ENCODE peak calls at places on chromosome 14, in five cellular contexts. T is GM23248, P is adipocyte, A is cardiac fibroblast, O is H1. Y is an unnamed sample.

GRCh38 chr14:78644824-78645559 is 474.8 kb downstream of the NRXN3 start:
- DNase-seq in T (no peak), P (no peak), A (no peak), O (no peak), Y (no peak)

GRCh38 chr14:34356267-34356660 is 105.8 kb downstream of the SPTSSA start:
- DNase-seq in T (peak), P (peak), A (peak), O (no peak), Y (no peak)

GRCh38 chr14:95891742-95892141 is 15.1 kb downstream of the TUNAR start:
- DNase-seq in T (peak), P (peak), A (peak), O (no peak), Y (no peak)

GRCh38 chr14:75469606-75470237 is 41.9 kb downstream of the JDP2 start:
- DNase-seq in T (peak), P (no peak), A (no peak), O (no peak), Y (no peak)

GRCh38 chr14:75521415-75522199 is 662 bp upstream of the BATF start:
- DNase-seq in T (no peak), P (no peak), A (no peak), O (no peak), Y (no peak)

GRCh38 chr14:36915089-36915488 is 253.4 kb downstream of the PAX9 start:
- DNase-seq in T (no peak), P (peak), A (no peak), O (no peak), Y (no peak)

GRCh38 chr14:103868242-103868897 is 21.0 kb upstream of the PPP1R13B start:
- DNase-seq in T (no peak), P (no peak), A (no peak), O (no peak), Y (no peak)

GRCh38 chr14:104977681-104978647 is at the start of gene AHNAK2:
- DNase-seq in T (peak), P (peak), A (peak), O (peak), Y (peak)

GRCh38 chr14:99540196-99541032 is 59.2 kb downstream of the CCNK start:
- DNase-seq in T (no peak), P (no peak), A (no peak), O (no peak), Y (no peak)
- H3K4me3 ChIP-seq in T (no peak), P (no peak), A (no peak), O (no peak), Y (no peak)

GRCh38 chr14:44612002-44612401 is 104.9 kb upstream of the FSCB start:
- DNase-seq in T (no peak), P (no peak), A (no peak), O (no peak), Y (no peak)

GRCh38 chr14:44607701-44608100 is 100.6 kb upstream of the FSCB start:
- DNase-seq in T (no peak), P (no peak), A (no peak), O (no peak), Y (no peak)

GRCh38 chr14:44606576-44606975 is 99.5 kb upstream of the FSCB start:
- DNase-seq in T (no peak), P (no peak), A (no peak), O (no peak), Y (no peak)

GRCh38 chr14:44613061-44613712 is 106.1 kb upstream of the FSCB start:
- DNase-seq in T (no peak), P (no peak), A (no peak), O (no peak), Y (no peak)

GRCh38 chr14:44609201-44609600 is 102.1 kb upstream of the FSCB start:
- DNase-seq in T (no peak), P (no peak), A (no peak), O (no peak), Y (no peak)
- H3K4me3 ChIP-seq in T (no peak), P (no peak), A (no peak), O (no peak), Y (no peak)

DNA sequence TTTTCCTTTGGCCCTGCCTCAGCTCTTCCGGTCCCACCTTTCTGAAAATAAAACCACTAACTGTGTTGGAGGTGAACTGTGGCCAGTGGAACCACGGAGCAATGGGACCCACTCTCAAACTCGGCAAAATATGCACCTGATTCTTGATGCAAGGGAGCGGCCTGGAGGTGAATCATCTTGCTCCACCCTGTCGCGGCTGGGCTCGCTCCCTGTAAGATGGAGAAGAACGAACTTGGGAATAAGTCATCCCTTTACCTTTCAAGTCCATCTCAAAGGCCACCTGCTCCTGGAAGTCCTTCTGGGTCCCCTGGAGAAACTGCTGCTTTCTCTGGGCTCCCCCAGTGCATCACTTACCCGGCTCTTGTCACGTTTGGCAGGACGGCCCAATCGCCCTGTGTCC is 309.9 kb downstream of the BCL11B start:
- DNase-seq in T (no peak), P (no peak), A (no peak), O (no peak), Y (no peak)
- H3K4me3 ChIP-seq in T (no peak), P (no peak), A (no peak), O (no peak), Y (no peak)

DNA sequence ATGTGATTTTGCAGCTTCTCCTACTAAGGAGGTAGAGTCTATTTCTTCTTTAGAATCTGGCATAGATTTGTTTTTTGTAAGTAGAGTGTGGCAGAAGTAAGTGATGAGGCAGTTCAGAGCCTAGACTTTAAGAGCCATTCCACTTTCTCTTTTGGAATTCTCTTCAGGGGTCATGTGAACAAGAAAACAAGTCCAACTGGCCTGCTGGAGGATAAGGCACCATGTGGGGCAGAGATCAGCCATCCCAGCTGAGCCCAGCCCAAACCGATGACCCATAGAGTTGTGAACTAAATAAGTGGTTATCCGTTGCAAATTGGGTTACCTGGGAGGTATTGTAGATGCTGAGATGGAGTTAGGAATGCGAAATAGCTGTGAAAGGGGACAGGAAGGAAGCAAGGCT is 60.3 kb upstream of the TBPL2 start:
- DNase-seq in T (no peak), P (no peak), A (no peak), O (no peak), Y (no peak)
- H3K4me3 ChIP-seq in T (no peak), P (no peak), A (no peak), O (no peak), Y (no peak)

DNA sequence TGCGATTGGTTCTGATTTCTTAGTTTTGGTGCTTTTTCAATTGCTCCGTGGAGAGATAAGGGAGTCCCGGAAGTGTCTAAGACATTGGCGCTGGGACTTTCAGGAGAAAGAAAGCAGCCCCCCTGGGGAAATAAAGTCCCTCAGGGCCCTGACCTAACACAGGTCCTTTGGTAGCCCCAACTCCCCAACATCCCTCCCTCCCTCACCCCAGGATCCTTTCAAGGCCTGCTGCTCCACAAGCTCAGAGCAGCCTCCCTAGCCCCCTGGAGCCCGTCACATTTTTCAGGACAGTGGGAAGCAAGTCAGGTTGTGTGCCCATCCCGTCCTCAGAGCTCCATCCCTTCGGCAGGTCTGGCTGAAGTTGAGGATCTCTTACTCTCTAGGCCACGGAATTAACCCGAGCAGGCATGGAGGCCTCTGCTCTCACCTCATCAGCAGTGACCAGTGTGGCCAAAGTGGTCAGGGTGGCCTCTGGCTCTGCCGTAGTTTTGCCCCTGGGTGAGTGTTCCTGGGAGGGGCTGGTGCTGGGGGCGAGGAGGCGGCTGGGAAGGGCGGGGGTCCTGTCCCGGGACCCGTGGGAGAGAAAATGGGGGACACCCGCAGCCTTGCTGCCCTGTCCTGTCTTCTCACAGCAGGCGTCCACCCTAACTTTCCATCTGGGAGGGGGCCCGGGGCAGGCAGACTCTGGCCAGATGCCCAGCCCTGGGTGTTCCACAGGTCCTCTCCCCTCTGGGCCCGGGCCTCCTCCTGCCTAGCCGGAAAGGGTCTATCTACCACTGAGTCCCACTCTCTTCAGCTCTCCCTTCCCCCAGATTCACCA is 950 bp downstream of the IFI27 start:
- DNase-seq in T (no peak), P (no peak), A (no peak), O (no peak), Y (no peak)
- H3K4me3 ChIP-seq in T (no peak), P (peak), A (peak), O (no peak), Y (peak)

DNA sequence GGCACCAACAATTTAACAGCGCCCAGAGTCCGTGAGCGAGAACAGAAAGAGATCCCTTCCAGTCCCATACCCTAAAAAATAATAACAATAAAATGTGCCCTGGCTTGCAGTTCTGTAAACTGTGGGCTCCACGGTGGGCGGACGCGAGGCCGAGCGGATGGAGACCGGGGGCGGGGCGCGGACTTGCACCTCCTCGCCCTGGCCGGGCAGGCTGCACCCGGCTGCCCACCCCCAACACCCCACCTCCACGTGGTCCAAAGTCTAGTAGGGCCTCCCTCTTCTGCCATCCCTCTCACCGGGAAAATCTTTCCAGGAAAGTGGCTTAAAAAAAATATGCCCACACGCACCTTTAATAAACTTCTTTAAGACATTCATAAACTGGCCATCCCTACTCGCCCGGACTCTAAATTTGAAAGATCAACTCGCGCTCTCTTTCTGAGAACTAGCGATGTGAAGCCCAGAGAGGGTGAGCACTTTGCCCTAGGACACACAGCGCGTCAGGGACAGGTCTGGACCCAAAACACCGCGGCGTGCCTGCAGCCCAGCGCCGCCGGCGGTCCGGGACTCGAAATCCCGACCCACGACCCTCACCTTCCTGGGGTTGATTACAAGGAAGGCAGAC is 1.8 kb upstream of the BCL11B start:
- DNase-seq in T (peak), P (no peak), A (no peak), O (no peak), Y (no peak)
- H3K4me3 ChIP-seq in T (peak), P (peak), A (peak), O (peak), Y (peak)

GRCh38 chr14:38290601-38291190 is 34.8 kb upstream of the CLEC14A start:
- DNase-seq in T (peak), P (peak), A (peak), O (no peak), Y (no peak)
- H3K4me3 ChIP-seq in T (peak), P (no peak), A (no peak), O (no peak), Y (no peak)